ENCODE peak calls at places on chromosomes 3 and 15, in seven cellular contexts. One of them, this sample, is unnamed.

GRCh38 chr3:37652851-37653250 is 208.8 kb upstream of the CTDSPL start:
- DNase-seq in trophoblast cell: no peak
- DNase-seq in H1: peak
- DNase-seq in IMR-90: no peak
- DNase-seq in neuronal stem cell: no peak
- DNase-seq in mesendoderm: no peak
- DNase-seq in H9: no peak
- DNase-seq in this sample: no peak

GRCh38 chr15:56968821-56969220 is 50.4 kb downstream of the TCF12 start:
- DNase-seq in trophoblast cell: no peak
- DNase-seq in neuronal stem cell: peak
- DNase-seq in mesendoderm: no peak
- DNase-seq in H1: no peak
- DNase-seq in IMR-90: no peak
- DNase-seq in H9: no peak
- DNase-seq in this sample: no peak

GRCh38 chr3:100796556-100796955 is 87.3 kb downstream of the TFG start:
- DNase-seq in H9: no peak
- DNase-seq in IMR-90: peak
- DNase-seq in mesendoderm: peak
- DNase-seq in trophoblast cell: peak
- DNase-seq in neuronal stem cell: no peak
- DNase-seq in H1: no peak
- DNase-seq in this sample: peak

GRCh38 chr15:48516125-48516524 is 129.4 kb downstream of the FBN1 start:
- DNase-seq in mesendoderm: no peak
- DNase-seq in trophoblast cell: no peak
- DNase-seq in H9: no peak
- DNase-seq in neuronal stem cell: no peak
- DNase-seq in IMR-90: no peak
- DNase-seq in H1: no peak
- DNase-seq in this sample: no peak

GRCh38 chr3:51706788-51707731 is at the start of gene GRM2:
- DNase-seq in H1: peak
- DNase-seq in H9: peak
- DNase-seq in trophoblast cell: peak
- DNase-seq in IMR-90: peak
- DNase-seq in mesendoderm: peak
- DNase-seq in neuronal stem cell: peak
- DNase-seq in this sample: peak

GRCh38 chr3:130688015-130688414 is 58.6 kb downstream of the PIK3R4 start:
- DNase-seq in IMR-90: no peak
- DNase-seq in H9: no peak
- DNase-seq in H1: no peak
- DNase-seq in neuronal stem cell: no peak
- DNase-seq in trophoblast cell: no peak
- DNase-seq in mesendoderm: no peak
- DNase-seq in this sample: no peak

GRCh38 chr3:72820405-72820804 is 27.8 kb downstream of the SHQ1 start:
- DNase-seq in H9: no peak
- DNase-seq in mesendoderm: no peak
- DNase-seq in neuronal stem cell: no peak
- DNase-seq in IMR-90: peak
- DNase-seq in trophoblast cell: no peak
- DNase-seq in H1: no peak
- DNase-seq in this sample: peak

GRCh38 chr15:38688761-38689160 is 124.1 kb upstream of the RASGRP1 start:
- DNase-seq in mesendoderm: no peak
- DNase-seq in neuronal stem cell: no peak
- DNase-seq in IMR-90: no peak
- DNase-seq in trophoblast cell: peak
- DNase-seq in H9: no peak
- DNase-seq in H1: no peak
- DNase-seq in this sample: no peak

GRCh38 chr3:108106031-108106430 is 15.2 kb upstream of the CD47 start:
- DNase-seq in H9: no peak
- DNase-seq in neuronal stem cell: no peak
- DNase-seq in mesendoderm: no peak
- DNase-seq in trophoblast cell: peak
- DNase-seq in H1: no peak
- DNase-seq in IMR-90: peak
- DNase-seq in this sample: no peak

GRCh38 chr15:44482088-44482487 is 54.7 kb downstream of the CTDSPL2 start:
- DNase-seq in mesendoderm: peak
- DNase-seq in H9: no peak
- DNase-seq in IMR-90: peak
- DNase-seq in H1: no peak
- DNase-seq in trophoblast cell: no peak
- DNase-seq in neuronal stem cell: no peak
- DNase-seq in this sample: peak

GRCh38 chr15:80492874-80493273 is 88.7 kb downstream of the ARNT2 start:
- DNase-seq in H9: no peak
- DNase-seq in mesendoderm: no peak
- DNase-seq in trophoblast cell: no peak
- DNase-seq in H1: no peak
- DNase-seq in neuronal stem cell: no peak
- DNase-seq in IMR-90: no peak
- DNase-seq in this sample: no peak

GRCh38 chr3:142952272-142953193 is 10.9 kb downstream of the PAQR9 start:
- DNase-seq in IMR-90: no peak
- DNase-seq in mesendoderm: no peak
- DNase-seq in neuronal stem cell: no peak
- DNase-seq in H1: no peak
- DNase-seq in H9: no peak
- DNase-seq in trophoblast cell: no peak
- DNase-seq in this sample: no peak

GRCh38 chr15:99180287-99180962 is 69.0 kb downstream of the TTC23 start:
- DNase-seq in IMR-90: no peak
- DNase-seq in neuronal stem cell: no peak
- DNase-seq in H1: no peak
- DNase-seq in mesendoderm: no peak
- DNase-seq in trophoblast cell: no peak
- DNase-seq in H9: no peak
- DNase-seq in this sample: no peak

GRCh38 chr3:127628788-127629456 is at the start of gene PODXL2:
- DNase-seq in trophoblast cell: peak
- DNase-seq in H9: peak
- DNase-seq in mesendoderm: peak
- DNase-seq in IMR-90: peak
- DNase-seq in H1: peak
- DNase-seq in neuronal stem cell: peak
- DNase-seq in this sample: peak

GRCh38 chr3:13018039-13018431 is 55.2 kb downstream of the IQSEC1 start:
- DNase-seq in neuronal stem cell: no peak
- DNase-seq in IMR-90: no peak
- DNase-seq in H9: peak
- DNase-seq in mesendoderm: peak
- DNase-seq in trophoblast cell: no peak
- DNase-seq in H1: no peak
- DNase-seq in this sample: no peak

GRCh38 chr15:66835558-66835878 is 133.5 kb downstream of the SMAD6 start:
- DNase-seq in IMR-90: peak
- DNase-seq in H9: no peak
- DNase-seq in neuronal stem cell: no peak
- DNase-seq in trophoblast cell: peak
- DNase-seq in H1: no peak
- DNase-seq in mesendoderm: no peak
- DNase-seq in this sample: peak

GRCh38 chr15:39108021-39108420 is 472.9 kb upstream of the THBS1 start:
- DNase-seq in mesendoderm: no peak
- DNase-seq in trophoblast cell: peak
- DNase-seq in H9: no peak
- DNase-seq in H1: no peak
- DNase-seq in IMR-90: no peak
- DNase-seq in neuronal stem cell: no peak
- DNase-seq in this sample: no peak

GRCh38 chr3:63050548-63050947 is 175.3 kb upstream of the CADPS start:
- DNase-seq in neuronal stem cell: no peak
- DNase-seq in H1: no peak
- DNase-seq in H9: no peak
- DNase-seq in trophoblast cell: no peak
- DNase-seq in IMR-90: no peak
- DNase-seq in mesendoderm: no peak
- DNase-seq in this sample: no peak

GRCh38 chr3:13027154-13027553 is 46.1 kb downstream of the IQSEC1 start:
- DNase-seq in H1: no peak
- DNase-seq in H9: peak
- DNase-seq in neuronal stem cell: no peak
- DNase-seq in mesendoderm: peak
- DNase-seq in IMR-90: no peak
- DNase-seq in trophoblast cell: peak
- DNase-seq in this sample: no peak

GRCh38 chr3:99407257-99407656 is 231.1 kb upstream of the COL8A1 start:
- DNase-seq in H9: no peak
- DNase-seq in mesendoderm: no peak
- DNase-seq in trophoblast cell: no peak
- DNase-seq in IMR-90: peak
- DNase-seq in neuronal stem cell: no peak
- DNase-seq in H1: no peak
- DNase-seq in this sample: peak

GRCh38 chr3:31412832-31413231 is 119.9 kb upstream of the STT3B start:
- DNase-seq in H9: no peak
- DNase-seq in trophoblast cell: peak
- DNase-seq in H1: no peak
- DNase-seq in neuronal stem cell: no peak
- DNase-seq in IMR-90: peak
- DNase-seq in mesendoderm: no peak
- DNase-seq in this sample: no peak

GRCh38 chr3:150412599-150413069 is 4.5 kb downstream of the TSC22D2 start:
- DNase-seq in H9: no peak
- DNase-seq in mesendoderm: no peak
- DNase-seq in trophoblast cell: peak
- DNase-seq in IMR-90: peak
- DNase-seq in neuronal stem cell: no peak
- DNase-seq in H1: no peak
- DNase-seq in this sample: peak

GRCh38 chr15:48781481-48782081 is 29.3 kb downstream of the CEP152 start:
- DNase-seq in mesendoderm: no peak
- DNase-seq in H1: no peak
- DNase-seq in IMR-90: no peak
- DNase-seq in trophoblast cell: no peak
- DNase-seq in neuronal stem cell: no peak
- DNase-seq in H9: no peak
- DNase-seq in this sample: no peak

GRCh38 chr3:131960324-131960723 is 74.5 kb downstream of the CPNE4 start:
- DNase-seq in trophoblast cell: peak
- DNase-seq in IMR-90: peak
- DNase-seq in H9: no peak
- DNase-seq in neuronal stem cell: no peak
- DNase-seq in mesendoderm: no peak
- DNase-seq in H1: no peak
- DNase-seq in this sample: no peak
- H3K4me2 ChIP-seq in trophoblast cell: no peak
- H3K4me2 ChIP-seq in IMR-90: no peak
- H3K4me2 ChIP-seq in H9: no peak
- H3K4me2 ChIP-seq in neuronal stem cell: no peak
- H3K4me2 ChIP-seq in mesendoderm: no peak
- H3K4me2 ChIP-seq in H1: no peak
- H3K4me2 ChIP-seq in this sample: no peak

DNA sequence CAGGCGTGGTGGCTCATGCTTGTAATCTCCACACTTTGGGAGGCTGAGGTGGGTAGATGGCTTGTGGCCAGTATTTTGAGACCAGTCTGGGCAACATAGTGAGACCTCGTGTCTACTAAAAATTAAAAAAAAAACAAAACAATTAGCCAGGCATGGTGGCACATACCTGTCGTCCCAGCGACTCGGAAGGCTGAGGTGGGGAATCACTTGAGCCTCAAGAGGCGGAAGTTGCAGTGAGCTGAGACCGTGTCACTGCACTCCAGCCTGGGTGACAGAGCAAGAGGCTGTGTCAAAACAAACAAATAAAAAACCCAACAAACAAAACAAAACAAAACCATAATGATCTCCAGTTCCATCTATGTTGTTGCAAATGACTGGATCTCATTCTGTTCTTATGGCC is 341.3 kb upstream of the CFAP20DC start:
- DNase-seq in H9: no peak
- DNase-seq in H1: no peak
- DNase-seq in mesendoderm: no peak
- DNase-seq in neuronal stem cell: no peak
- DNase-seq in trophoblast cell: no peak
- DNase-seq in IMR-90: no peak
- DNase-seq in this sample: no peak
- H3K18ac ChIP-seq in H9: no peak
- H3K18ac ChIP-seq in H1: no peak
- H3K18ac ChIP-seq in mesendoderm: no peak
- H3K18ac ChIP-seq in neuronal stem cell: no peak
- H3K18ac ChIP-seq in trophoblast cell: no peak
- H3K18ac ChIP-seq in IMR-90: no peak
- H3K18ac ChIP-seq in this sample: no peak

GRCh38 chr15:77759896-77760592 is 127.3 kb upstream of the LINGO1 start:
- DNase-seq in mesendoderm: no peak
- DNase-seq in neuronal stem cell: no peak
- DNase-seq in H9: no peak
- DNase-seq in trophoblast cell: no peak
- DNase-seq in IMR-90: no peak
- DNase-seq in H1: no peak
- DNase-seq in this sample: no peak
- H3K4me2 ChIP-seq in mesendoderm: no peak
- H3K4me2 ChIP-seq in neuronal stem cell: no peak
- H3K4me2 ChIP-seq in H9: no peak
- H3K4me2 ChIP-seq in trophoblast cell: no peak
- H3K4me2 ChIP-seq in IMR-90: no peak
- H3K4me2 ChIP-seq in H1: no peak
- H3K4me2 ChIP-seq in this sample: no peak

GRCh38 chr15:92152983-92153382 is 240.7 kb upstream of the ST8SIA2 start:
- DNase-seq in trophoblast cell: no peak
- DNase-seq in H1: no peak
- DNase-seq in H9: no peak
- DNase-seq in mesendoderm: no peak
- DNase-seq in neuronal stem cell: no peak
- DNase-seq in IMR-90: no peak
- DNase-seq in this sample: no peak

GRCh38 chr15:92149029-92149428 is 244.7 kb upstream of the ST8SIA2 start:
- DNase-seq in H9: no peak
- DNase-seq in neuronal stem cell: no peak
- DNase-seq in H1: no peak
- DNase-seq in trophoblast cell: no peak
- DNase-seq in IMR-90: peak
- DNase-seq in mesendoderm: no peak
- DNase-seq in this sample: no peak

GRCh38 chr15:92151741-92152140 is 241.9 kb upstream of the ST8SIA2 start:
- DNase-seq in H1: no peak
- DNase-seq in H9: no peak
- DNase-seq in IMR-90: no peak
- DNase-seq in mesendoderm: no peak
- DNase-seq in neuronal stem cell: no peak
- DNase-seq in trophoblast cell: no peak
- DNase-seq in this sample: no peak

GRCh38 chr15:92143765-92144164 is 249.9 kb upstream of the ST8SIA2 start:
- DNase-seq in H1: no peak
- DNase-seq in H9: peak
- DNase-seq in trophoblast cell: no peak
- DNase-seq in mesendoderm: no peak
- DNase-seq in IMR-90: no peak
- DNase-seq in neuronal stem cell: no peak
- DNase-seq in this sample: no peak

DNA sequence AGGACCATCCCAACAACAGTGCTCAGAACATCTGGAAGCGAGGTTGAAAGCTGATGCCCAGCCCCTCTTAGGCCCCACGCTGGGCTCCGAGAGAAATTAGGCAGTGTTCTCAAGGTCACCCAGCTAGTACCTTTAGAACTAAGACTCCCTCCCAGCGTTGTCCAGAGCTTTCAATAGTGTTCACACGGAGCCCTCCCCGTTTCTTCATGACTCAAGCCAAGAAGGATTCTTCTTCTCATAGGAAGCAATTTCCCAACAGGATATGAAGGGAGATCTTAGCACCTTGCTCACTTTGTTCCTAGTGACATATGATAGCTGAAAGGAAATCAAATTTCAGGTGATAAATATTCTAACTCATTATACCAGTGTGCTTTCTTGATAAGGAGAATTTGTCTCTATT is 244.2 kb upstream of the ST8SIA2 start:
- DNase-seq in IMR-90: no peak
- DNase-seq in H1: no peak
- DNase-seq in trophoblast cell: no peak
- DNase-seq in neuronal stem cell: no peak
- DNase-seq in H9: no peak
- DNase-seq in mesendoderm: no peak
- DNase-seq in this sample: no peak
- H3K18ac ChIP-seq in IMR-90: no peak
- H3K18ac ChIP-seq in H1: no peak
- H3K18ac ChIP-seq in trophoblast cell: no peak
- H3K18ac ChIP-seq in neuronal stem cell: peak
- H3K18ac ChIP-seq in H9: no peak
- H3K18ac ChIP-seq in mesendoderm: no peak
- H3K18ac ChIP-seq in this sample: no peak